ENCODE peak calls at places on chromosomes 3 and 15, in five cellular contexts. One of them, this sample, is unnamed.

GRCh38 chr15:80778964-80779657 is at the start of gene CEMIP:
- DNase-seq in fibroblast of gingiva: peak
- DNase-seq in GM20000: peak
- DNase-seq in activated CD8-positive, alpha-beta memory T cell treated with anti-CD3 and anti-CD28 coated beads, Interleukin-2, amount 10 ng/mL, durations not matched to agents 7 days and 5 days: peak
- DNase-seq in SK-N-SH: peak
- DNase-seq in this sample: peak

GRCh38 chr15:90268415-90268814 is 2.9 kb downstream of the NGRN start:
- DNase-seq in GM20000: no peak
- DNase-seq in activated CD8-positive, alpha-beta memory T cell treated with anti-CD3 and anti-CD28 coated beads, Interleukin-2, amount 10 ng/mL, durations not matched to agents 7 days and 5 days: no peak
- DNase-seq in SK-N-SH: no peak
- DNase-seq in fibroblast of gingiva: no peak
- DNase-seq in this sample: peak

GRCh38 chr3:197367081-197367780 is 68.8 kb upstream of the DLG1 start:
- DNase-seq in fibroblast of gingiva: no peak
- DNase-seq in SK-N-SH: peak
- DNase-seq in GM20000: no peak
- DNase-seq in activated CD8-positive, alpha-beta memory T cell treated with anti-CD3 and anti-CD28 coated beads, Interleukin-2, amount 10 ng/mL, durations not matched to agents 7 days and 5 days: no peak
- DNase-seq in this sample: peak

GRCh38 chr3:187150186-187150585 is 10.9 kb upstream of the RPL39L start:
- DNase-seq in fibroblast of gingiva: no peak
- DNase-seq in GM20000: no peak
- DNase-seq in activated CD8-positive, alpha-beta memory T cell treated with anti-CD3 and anti-CD28 coated beads, Interleukin-2, amount 10 ng/mL, durations not matched to agents 7 days and 5 days: no peak
- DNase-seq in SK-N-SH: no peak
- DNase-seq in this sample: no peak

GRCh38 chr3:26271848-26272247 is 350.7 kb upstream of the LRRC3B start:
- DNase-seq in GM20000: no peak
- DNase-seq in activated CD8-positive, alpha-beta memory T cell treated with anti-CD3 and anti-CD28 coated beads, Interleukin-2, amount 10 ng/mL, durations not matched to agents 7 days and 5 days: no peak
- DNase-seq in SK-N-SH: no peak
- DNase-seq in fibroblast of gingiva: no peak
- DNase-seq in this sample: no peak

GRCh38 chr3:27253391-27253790 is 115.8 kb downstream of the NEK10 start:
- DNase-seq in SK-N-SH: no peak
- DNase-seq in activated CD8-positive, alpha-beta memory T cell treated with anti-CD3 and anti-CD28 coated beads, Interleukin-2, amount 10 ng/mL, durations not matched to agents 7 days and 5 days: no peak
- DNase-seq in fibroblast of gingiva: no peak
- DNase-seq in GM20000: no peak
- DNase-seq in this sample: no peak

GRCh38 chr3:24495334-24495994 is 814 bp upstream of the THRB start:
- DNase-seq in activated CD8-positive, alpha-beta memory T cell treated with anti-CD3 and anti-CD28 coated beads, Interleukin-2, amount 10 ng/mL, durations not matched to agents 7 days and 5 days: no peak
- DNase-seq in fibroblast of gingiva: no peak
- DNase-seq in GM20000: peak
- DNase-seq in SK-N-SH: peak
- DNase-seq in this sample: no peak

GRCh38 chr3:146154316-146154715 is 6.7 kb downstream of the PLOD2 start:
- DNase-seq in fibroblast of gingiva: no peak
- DNase-seq in activated CD8-positive, alpha-beta memory T cell treated with anti-CD3 and anti-CD28 coated beads, Interleukin-2, amount 10 ng/mL, durations not matched to agents 7 days and 5 days: no peak
- DNase-seq in GM20000: no peak
- DNase-seq in SK-N-SH: no peak
- DNase-seq in this sample: no peak

GRCh38 chr3:141279074-141279945 is 47.7 kb downstream of the PXYLP1 start:
- DNase-seq in GM20000: peak
- DNase-seq in SK-N-SH: peak
- DNase-seq in activated CD8-positive, alpha-beta memory T cell treated with anti-CD3 and anti-CD28 coated beads, Interleukin-2, amount 10 ng/mL, durations not matched to agents 7 days and 5 days: no peak
- DNase-seq in fibroblast of gingiva: no peak
- DNase-seq in this sample: peak

GRCh38 chr15:85024509-85025336 is 43.1 kb downstream of the PDE8A start:
- DNase-seq in SK-N-SH: no peak
- DNase-seq in GM20000: peak
- DNase-seq in fibroblast of gingiva: peak
- DNase-seq in activated CD8-positive, alpha-beta memory T cell treated with anti-CD3 and anti-CD28 coated beads, Interleukin-2, amount 10 ng/mL, durations not matched to agents 7 days and 5 days: no peak
- DNase-seq in this sample: peak

GRCh38 chr15:73389539-73389938 is 20.8 kb upstream of the HCN4 start:
- DNase-seq in fibroblast of gingiva: no peak
- DNase-seq in activated CD8-positive, alpha-beta memory T cell treated with anti-CD3 and anti-CD28 coated beads, Interleukin-2, amount 10 ng/mL, durations not matched to agents 7 days and 5 days: no peak
- DNase-seq in SK-N-SH: no peak
- DNase-seq in GM20000: no peak
- DNase-seq in this sample: no peak

GRCh38 chr3:17232442-17232841 is 347.7 kb downstream of the PLCL2 start:
- DNase-seq in fibroblast of gingiva: no peak
- DNase-seq in SK-N-SH: no peak
- DNase-seq in GM20000: no peak
- DNase-seq in activated CD8-positive, alpha-beta memory T cell treated with anti-CD3 and anti-CD28 coated beads, Interleukin-2, amount 10 ng/mL, durations not matched to agents 7 days and 5 days: no peak
- DNase-seq in this sample: no peak

GRCh38 chr3:36700537-36701248 is 63.7 kb downstream of the DCLK3 start:
- DNase-seq in SK-N-SH: peak
- DNase-seq in GM20000: peak
- DNase-seq in fibroblast of gingiva: peak
- DNase-seq in activated CD8-positive, alpha-beta memory T cell treated with anti-CD3 and anti-CD28 coated beads, Interleukin-2, amount 10 ng/mL, durations not matched to agents 7 days and 5 days: peak
- DNase-seq in this sample: peak

GRCh38 chr3:102715030-102715697 is 280.3 kb downstream of the ZPLD1 start:
- DNase-seq in GM20000: peak
- DNase-seq in activated CD8-positive, alpha-beta memory T cell treated with anti-CD3 and anti-CD28 coated beads, Interleukin-2, amount 10 ng/mL, durations not matched to agents 7 days and 5 days: no peak
- DNase-seq in SK-N-SH: no peak
- DNase-seq in fibroblast of gingiva: no peak
- DNase-seq in this sample: peak

GRCh38 chr3:127831723-127832172 is 9.4 kb upstream of the MGLL start:
- DNase-seq in GM20000: peak
- DNase-seq in activated CD8-positive, alpha-beta memory T cell treated with anti-CD3 and anti-CD28 coated beads, Interleukin-2, amount 10 ng/mL, durations not matched to agents 7 days and 5 days: peak
- DNase-seq in fibroblast of gingiva: peak
- DNase-seq in SK-N-SH: peak
- DNase-seq in this sample: peak

GRCh38 chr15:99592135-99592845 is 26.5 kb downstream of the MEF2A start:
- DNase-seq in fibroblast of gingiva: peak
- DNase-seq in activated CD8-positive, alpha-beta memory T cell treated with anti-CD3 and anti-CD28 coated beads, Interleukin-2, amount 10 ng/mL, durations not matched to agents 7 days and 5 days: no peak
- DNase-seq in SK-N-SH: no peak
- DNase-seq in GM20000: no peak
- DNase-seq in this sample: peak

GRCh38 chr15:48754011-48754410 is 56.9 kb downstream of the CEP152 start:
- DNase-seq in fibroblast of gingiva: no peak
- DNase-seq in activated CD8-positive, alpha-beta memory T cell treated with anti-CD3 and anti-CD28 coated beads, Interleukin-2, amount 10 ng/mL, durations not matched to agents 7 days and 5 days: no peak
- DNase-seq in GM20000: no peak
- DNase-seq in SK-N-SH: no peak
- DNase-seq in this sample: no peak

GRCh38 chr15:71440479-71441071 is 325.3 kb downstream of the THSD4 start:
- DNase-seq in SK-N-SH: peak
- DNase-seq in fibroblast of gingiva: peak
- DNase-seq in activated CD8-positive, alpha-beta memory T cell treated with anti-CD3 and anti-CD28 coated beads, Interleukin-2, amount 10 ng/mL, durations not matched to agents 7 days and 5 days: no peak
- DNase-seq in GM20000: peak
- DNase-seq in this sample: peak

GRCh38 chr3:112699436-112699978 is 58.6 kb upstream of the CCDC80 start:
- DNase-seq in SK-N-SH: no peak
- DNase-seq in activated CD8-positive, alpha-beta memory T cell treated with anti-CD3 and anti-CD28 coated beads, Interleukin-2, amount 10 ng/mL, durations not matched to agents 7 days and 5 days: no peak
- DNase-seq in fibroblast of gingiva: peak
- DNase-seq in GM20000: no peak
- DNase-seq in this sample: peak

GRCh38 chr15:71549697-71550096 is 260.7 kb upstream of the NR2E3 start:
- DNase-seq in SK-N-SH: no peak
- DNase-seq in activated CD8-positive, alpha-beta memory T cell treated with anti-CD3 and anti-CD28 coated beads, Interleukin-2, amount 10 ng/mL, durations not matched to agents 7 days and 5 days: no peak
- DNase-seq in GM20000: no peak
- DNase-seq in fibroblast of gingiva: no peak
- DNase-seq in this sample: no peak

GRCh38 chr3:186849392-186849975 is 7.0 kb downstream of the ADIPOQ start:
- DNase-seq in GM20000: peak
- DNase-seq in fibroblast of gingiva: no peak
- DNase-seq in SK-N-SH: peak
- DNase-seq in activated CD8-positive, alpha-beta memory T cell treated with anti-CD3 and anti-CD28 coated beads, Interleukin-2, amount 10 ng/mL, durations not matched to agents 7 days and 5 days: no peak
- DNase-seq in this sample: peak

GRCh38 chr15:35182841-35183479 is 97.9 kb upstream of the NANOGP8 start:
- DNase-seq in activated CD8-positive, alpha-beta memory T cell treated with anti-CD3 and anti-CD28 coated beads, Interleukin-2, amount 10 ng/mL, durations not matched to agents 7 days and 5 days: no peak
- DNase-seq in GM20000: no peak
- DNase-seq in SK-N-SH: no peak
- DNase-seq in fibroblast of gingiva: no peak
- DNase-seq in this sample: no peak

GRCh38 chr3:152071924-152072323 is 196.8 kb upstream of the MBNL1 start:
- DNase-seq in GM20000: peak
- DNase-seq in activated CD8-positive, alpha-beta memory T cell treated with anti-CD3 and anti-CD28 coated beads, Interleukin-2, amount 10 ng/mL, durations not matched to agents 7 days and 5 days: no peak
- DNase-seq in SK-N-SH: peak
- DNase-seq in fibroblast of gingiva: peak
- DNase-seq in this sample: peak

GRCh38 chr15:98443483-98443882 is 204.9 kb upstream of the IGF1R start:
- DNase-seq in fibroblast of gingiva: no peak
- DNase-seq in activated CD8-positive, alpha-beta memory T cell treated with anti-CD3 and anti-CD28 coated beads, Interleukin-2, amount 10 ng/mL, durations not matched to agents 7 days and 5 days: no peak
- DNase-seq in GM20000: no peak
- DNase-seq in SK-N-SH: no peak
- DNase-seq in this sample: no peak

GRCh38 chr3:71111784-71112440 is 471.6 kb downstream of the FOXP1 start:
- DNase-seq in fibroblast of gingiva: peak
- DNase-seq in GM20000: no peak
- DNase-seq in SK-N-SH: no peak
- DNase-seq in activated CD8-positive, alpha-beta memory T cell treated with anti-CD3 and anti-CD28 coated beads, Interleukin-2, amount 10 ng/mL, durations not matched to agents 7 days and 5 days: no peak
- DNase-seq in this sample: peak

GRCh38 chr15:52790941-52791751 is 1.0 kb upstream of the ONECUT1 start:
- DNase-seq in activated CD8-positive, alpha-beta memory T cell treated with anti-CD3 and anti-CD28 coated beads, Interleukin-2, amount 10 ng/mL, durations not matched to agents 7 days and 5 days: no peak
- DNase-seq in fibroblast of gingiva: no peak
- DNase-seq in GM20000: no peak
- DNase-seq in SK-N-SH: peak
- DNase-seq in this sample: no peak

GRCh38 chr3:155581579-155581978 is 163.3 kb downstream of the PLCH1 start:
- DNase-seq in SK-N-SH: no peak
- DNase-seq in fibroblast of gingiva: no peak
- DNase-seq in activated CD8-positive, alpha-beta memory T cell treated with anti-CD3 and anti-CD28 coated beads, Interleukin-2, amount 10 ng/mL, durations not matched to agents 7 days and 5 days: no peak
- DNase-seq in GM20000: no peak
- DNase-seq in this sample: no peak

GRCh38 chr15:56919708-56920637 is 1.5 kb downstream of the TCF12 start:
- DNase-seq in GM20000: peak
- DNase-seq in activated CD8-positive, alpha-beta memory T cell treated with anti-CD3 and anti-CD28 coated beads, Interleukin-2, amount 10 ng/mL, durations not matched to agents 7 days and 5 days: peak
- DNase-seq in fibroblast of gingiva: no peak
- DNase-seq in SK-N-SH: no peak
- DNase-seq in this sample: peak

GRCh38 chr3:195238626-195239118 is 32.3 kb downstream of the XXYLT1 start:
- DNase-seq in fibroblast of gingiva: peak
- DNase-seq in GM20000: no peak
- DNase-seq in activated CD8-positive, alpha-beta memory T cell treated with anti-CD3 and anti-CD28 coated beads, Interleukin-2, amount 10 ng/mL, durations not matched to agents 7 days and 5 days: no peak
- DNase-seq in SK-N-SH: no peak
- DNase-seq in this sample: peak

GRCh38 chr3:123244128-123244527 is 42.4 kb downstream of the SEC22A start:
- DNase-seq in fibroblast of gingiva: no peak
- DNase-seq in activated CD8-positive, alpha-beta memory T cell treated with anti-CD3 and anti-CD28 coated beads, Interleukin-2, amount 10 ng/mL, durations not matched to agents 7 days and 5 days: no peak
- DNase-seq in SK-N-SH: no peak
- DNase-seq in GM20000: no peak
- DNase-seq in this sample: no peak

GRCh38 chr3:82133070-82133606 is 371.7 kb upstream of the GBE1 start:
- DNase-seq in fibroblast of gingiva: peak
- DNase-seq in SK-N-SH: peak
- DNase-seq in GM20000: peak
- DNase-seq in activated CD8-positive, alpha-beta memory T cell treated with anti-CD3 and anti-CD28 coated beads, Interleukin-2, amount 10 ng/mL, durations not matched to agents 7 days and 5 days: peak
- DNase-seq in this sample: peak

GRCh38 chr3:184372296-184372821 is 5.6 kb downstream of the THPO start:
- DNase-seq in activated CD8-positive, alpha-beta memory T cell treated with anti-CD3 and anti-CD28 coated beads, Interleukin-2, amount 10 ng/mL, durations not matched to agents 7 days and 5 days: no peak
- DNase-seq in SK-N-SH: no peak
- DNase-seq in GM20000: no peak
- DNase-seq in fibroblast of gingiva: no peak
- DNase-seq in this sample: no peak

GRCh38 chr3:67644827-67645226 is 9.6 kb downstream of the SUCLG2 start:
- DNase-seq in SK-N-SH: no peak
- DNase-seq in fibroblast of gingiva: no peak
- DNase-seq in activated CD8-positive, alpha-beta memory T cell treated with anti-CD3 and anti-CD28 coated beads, Interleukin-2, amount 10 ng/mL, durations not matched to agents 7 days and 5 days: no peak
- DNase-seq in GM20000: no peak
- DNase-seq in this sample: peak

GRCh38 chr3:122890077-122890484 is 95.2 kb downstream of the SLC49A4 start:
- DNase-seq in SK-N-SH: no peak
- DNase-seq in fibroblast of gingiva: peak
- DNase-seq in activated CD8-positive, alpha-beta memory T cell treated with anti-CD3 and anti-CD28 coated beads, Interleukin-2, amount 10 ng/mL, durations not matched to agents 7 days and 5 days: peak
- DNase-seq in GM20000: peak
- DNase-seq in this sample: peak